ENCODE peak calls at places on chromosome 14, in six cellular contexts. C, X, T, Z, R and Y are unnamed samples.
A peak's percentile ranks its signal among the peaks of the same experiment; 100 is the strongest.

GRCh38 chr14:76870146-76870545 is 43.9 kb downstream of the LRRC74A start:
- DNase-seq in Z (no peak), X (no peak), T (no peak), C (no peak), R (no peak), Y (no peak)

GRCh38 chr14:57199911-57200310 is 68.8 kb downstream of the EXOC5 start:
- DNase-seq in X (peak; percentile 44), Z (peak; percentile 29), C (no peak), R (peak; percentile 82), T (no peak), Y (peak; percentile 46)

GRCh38 chr14:34059925-34060746 is 109.3 kb upstream of the EGLN3 start:
- DNase-seq in T (peak; percentile 19), Z (no peak), R (peak; percentile 65), C (peak; percentile 85), X (peak; percentile 78), Y (no peak)

GRCh38 chr14:99579077-99579836 is 24.8 kb downstream of the CCDC85C start:
- DNase-seq in C (peak; percentile 95), X (no peak), T (no peak), R (no peak), Z (no peak), Y (no peak)

GRCh38 chr14:20622816-20623291 is 18.6 kb downstream of the OR6S1 start:
- DNase-seq in C (no peak), Z (no peak), R (no peak), X (no peak), T (no peak), Y (no peak)

GRCh38 chr14:56580317-56580711 is 716 bp downstream of the TMEM260 start:
- DNase-seq in T (no peak), C (no peak), R (no peak), X (no peak), Z (no peak), Y (no peak)

GRCh38 chr14:37658174-37658573 is 62.7 kb downstream of the TTC6 start:
- DNase-seq in X (no peak), C (no peak), R (no peak), Z (no peak), T (no peak), Y (no peak)

GRCh38 chr14:58430156-58430555 is 2.6 kb downstream of the KIAA0586 start:
- DNase-seq in X (peak; percentile 53), C (no peak), T (no peak), Z (no peak), R (peak; percentile 54), Y (peak; percentile 10)

GRCh38 chr14:65412189-65412846 is at the start of gene FUT8:
- DNase-seq in T (peak; percentile 93), R (peak; percentile 97), C (peak; percentile 98), X (peak; percentile 98), Z (peak; percentile 79), Y (peak; percentile 72)

GRCh38 chr14:106185837-106186233 is 659.5 kb downstream of the TMEM121 start:
- DNase-seq in T (no peak), Z (no peak), C (no peak), X (no peak), R (no peak), Y (no peak)

GRCh38 chr14:93997082-93997481 is at the start of gene CCDC197:
- DNase-seq in R (no peak), X (no peak), T (no peak), C (no peak), Z (no peak), Y (no peak)
- H3K4me3 ChIP-seq in R (no peak within 1 kb of the TSS), X (no peak within 1 kb of the TSS), T (no peak within 1 kb of the TSS), C (no peak within 1 kb of the TSS), Z (no peak within 1 kb of the TSS), Y (no peak within 1 kb of the TSS)

DNA sequence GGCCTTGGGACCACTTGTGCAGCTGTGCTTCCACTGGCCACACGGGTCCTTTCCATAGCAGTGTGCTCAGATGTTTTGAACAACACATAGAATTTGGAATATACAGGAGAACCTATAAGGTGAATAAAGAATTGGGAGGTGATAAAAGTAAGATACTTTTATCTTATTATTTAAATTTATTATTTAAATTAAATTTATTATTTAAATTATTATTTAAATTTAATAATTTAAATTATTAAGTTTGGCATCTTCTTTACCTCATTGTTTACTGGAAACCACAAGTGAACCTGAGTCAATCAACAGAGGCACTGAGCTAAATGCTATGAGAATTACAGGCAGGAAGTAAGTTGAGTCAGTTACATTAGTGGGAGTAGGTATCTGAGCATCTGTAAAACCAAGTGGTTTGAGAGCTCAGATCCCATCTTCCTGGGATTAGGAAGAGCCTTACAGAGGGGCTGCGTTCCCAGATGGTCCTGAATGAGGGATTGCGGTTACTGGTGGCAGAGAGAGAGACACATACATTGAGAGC is 103.1 kb downstream of the ESR2 start:
- DNase-seq in T (no peak), R (no peak), Z (no peak), C (no peak), X (no peak), Y (no peak)
- TF ChIP-seq CTCF in T (no peak), R (no peak), Z (no peak), C (no peak), X (no peak), Y (no peak)

DNA sequence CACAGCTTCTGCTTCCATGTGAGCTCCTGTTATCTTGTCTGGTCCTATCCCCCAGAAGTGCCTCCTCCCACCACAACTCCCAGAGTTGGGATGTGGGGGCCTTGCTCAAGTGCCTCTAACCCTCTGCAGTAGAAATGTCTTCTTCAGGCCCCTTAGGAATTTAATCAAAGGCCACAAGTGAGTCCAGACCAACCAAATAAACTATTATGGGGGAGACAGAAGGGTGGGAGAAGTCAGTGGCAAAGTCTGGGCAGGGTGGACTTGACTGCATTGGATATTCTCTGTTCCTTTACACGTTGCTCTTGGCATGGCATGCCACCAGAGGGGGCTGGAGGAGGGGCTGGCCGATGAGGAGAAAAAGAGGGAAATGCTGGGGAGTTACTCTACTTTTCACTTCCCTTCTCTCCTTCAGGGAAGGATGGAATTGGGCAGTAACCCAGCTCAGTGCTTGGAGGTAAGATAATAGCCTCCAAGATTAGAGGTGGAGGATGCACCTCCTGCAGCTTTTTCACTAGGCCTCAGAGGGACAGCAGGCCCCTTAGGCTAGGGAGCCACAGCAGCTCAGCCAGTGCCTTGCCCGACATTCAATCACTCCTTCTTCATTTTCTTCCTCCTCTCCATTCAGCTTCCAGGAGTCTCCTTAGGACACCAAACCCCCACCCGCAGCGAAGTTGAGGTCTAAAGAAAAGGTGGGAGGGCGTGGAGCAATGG is 1.2 kb upstream of the AP1G2 start:
- DNase-seq in T (no peak), C (no peak), R (peak; percentile 17), X (no peak), Z (no peak), Y (no peak)
- H3K4me3 ChIP-seq in T (no peak overlapping the region), C (no peak overlapping the region), R (no peak overlapping the region), X (no peak overlapping the region), Z (no peak overlapping the region), Y (no peak overlapping the region)

DNA sequence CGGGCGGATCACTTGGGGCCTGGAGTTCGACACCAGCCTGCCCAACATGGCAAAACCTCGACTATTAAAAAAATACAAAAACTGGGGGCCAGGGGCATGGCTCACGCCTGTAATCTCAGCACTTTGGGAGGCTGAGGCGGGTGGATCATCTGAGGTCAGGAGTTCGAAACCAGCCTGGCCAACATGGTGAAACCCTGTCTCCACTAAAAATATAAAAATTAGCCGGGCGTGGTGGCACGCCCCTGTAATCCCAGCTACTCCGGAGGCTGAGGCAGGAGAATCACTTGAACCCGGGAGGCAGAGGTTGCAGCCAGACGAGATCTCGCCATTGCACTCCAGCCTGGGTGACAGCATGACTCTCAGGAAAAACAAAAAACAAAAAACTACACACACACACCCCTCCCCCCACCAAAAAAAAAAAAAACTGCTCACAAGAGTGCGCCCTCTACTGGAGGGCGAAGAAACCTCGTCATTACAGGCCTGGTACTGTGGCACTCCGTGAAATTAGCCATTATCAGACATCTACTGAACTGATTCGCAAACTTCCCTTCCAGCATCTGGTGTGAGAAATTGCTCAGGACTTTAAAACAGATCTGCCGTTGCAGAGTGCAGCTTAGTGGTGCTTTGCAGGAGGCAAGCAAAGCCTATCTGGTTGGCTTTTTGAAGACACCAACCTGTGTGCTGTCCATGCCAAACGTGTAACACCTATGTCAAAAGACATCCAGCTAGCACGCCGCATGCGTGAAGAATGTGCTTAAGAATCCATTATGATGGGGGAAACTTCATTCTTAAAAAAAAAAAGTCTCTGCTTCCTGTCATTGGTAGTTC is 7.7 kb downstream of the PPP1R3E start:
- DNase-seq in X (peak; percentile 70), C (peak; percentile 53), Z (no peak), T (no peak), R (peak; percentile 66), Y (no peak)
- TF ChIP-seq CTCF in X (peak; percentile 91), C (peak; percentile 97), Z (peak; percentile 90), T (peak; percentile 90), R (peak; percentile 90), Y (peak; percentile 61)

DNA sequence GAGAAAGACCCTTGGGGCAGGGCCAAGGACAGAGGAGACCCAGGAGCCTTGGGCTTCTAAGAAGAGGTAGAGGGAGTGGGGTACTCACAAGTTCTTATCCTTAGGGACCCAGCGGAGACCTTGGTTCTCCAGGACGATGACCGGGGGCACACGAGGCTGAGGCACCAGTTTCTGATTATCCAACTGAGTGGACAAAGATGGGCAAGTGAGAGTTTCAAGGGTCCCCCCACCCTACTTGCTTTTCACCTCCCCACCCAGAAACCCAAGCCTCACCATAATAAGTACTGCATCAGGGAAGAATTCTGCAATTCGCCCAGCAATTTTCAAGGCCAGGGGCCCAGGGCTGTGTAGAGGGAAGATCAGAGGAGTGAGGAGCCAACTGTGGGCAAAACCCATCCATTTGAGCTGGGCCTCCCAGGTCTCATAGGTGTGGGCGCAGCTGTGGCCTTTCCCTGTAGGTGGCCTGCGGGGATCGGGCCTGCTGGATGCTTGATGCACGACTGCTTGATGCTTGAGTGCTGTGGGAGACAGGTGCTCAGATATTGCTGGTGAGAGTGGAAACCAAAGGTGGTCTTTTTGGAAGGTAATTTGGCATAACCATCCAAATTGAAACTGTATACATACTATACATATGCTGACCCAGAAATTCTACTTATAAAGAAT is 2.0 kb downstream of the EMC9 start:
- DNase-seq in R (no peak), X (no peak), Z (no peak), C (no peak), T (no peak), Y (no peak)
- H3K4me3 ChIP-seq in R (no peak overlapping the region), X (peak overlapping the region; percentile 70), Z (no peak overlapping the region), C (no peak overlapping the region), T (no peak overlapping the region), Y (no peak overlapping the region)

DNA sequence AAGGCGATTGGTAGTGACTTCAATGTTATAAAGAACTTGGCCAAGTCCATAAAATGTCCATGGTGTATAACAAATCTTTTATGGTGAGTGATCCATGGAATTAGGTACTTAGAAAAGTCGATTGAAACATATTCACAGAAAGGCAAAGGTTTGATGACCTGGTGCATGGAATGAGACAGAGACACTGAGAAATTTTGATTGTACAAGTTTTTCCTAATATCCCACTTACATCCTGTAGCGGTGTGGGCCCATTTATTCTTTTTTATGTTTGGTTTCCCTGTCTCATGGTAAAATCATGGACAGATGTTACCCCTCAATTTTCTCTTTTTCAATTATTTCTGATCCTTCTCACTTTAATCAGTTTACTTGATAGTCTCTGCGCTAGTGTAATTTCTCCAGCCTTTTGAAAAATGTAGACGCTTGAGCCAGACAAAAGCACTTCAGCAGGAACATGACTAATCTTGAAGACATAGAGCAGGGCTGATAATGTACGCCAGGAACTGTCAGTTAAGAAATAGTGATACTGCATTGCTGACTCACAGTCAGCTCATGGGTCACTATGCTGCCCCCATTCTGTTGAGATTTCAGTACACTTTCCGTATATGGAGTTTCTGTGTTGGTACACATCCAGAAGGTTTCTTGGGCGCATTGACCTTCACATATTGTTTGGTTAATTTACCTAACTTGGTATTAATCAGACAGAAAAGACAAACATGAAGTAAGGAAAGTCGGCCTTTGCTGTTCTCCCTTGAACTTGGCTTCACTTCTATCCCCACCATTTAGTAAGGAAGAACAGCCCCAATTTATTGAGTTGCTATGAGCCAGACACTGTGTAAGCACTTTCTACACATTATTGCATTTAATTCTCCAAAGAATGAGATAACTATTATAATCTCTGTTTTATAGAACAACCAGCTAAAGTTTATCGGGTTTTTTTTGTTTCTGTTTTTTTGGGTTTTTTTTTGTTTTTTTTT is 841.7 kb downstream of the DIO2 start:
- DNase-seq in C (no peak), Z (peak; percentile 42), X (peak; percentile 95), T (peak; percentile 62), R (peak; percentile 99), Y (peak; percentile 83)
- TF ChIP-seq CTCF in C (no peak), Z (no peak), X (peak; percentile 17), T (no peak), R (peak; percentile 34), Y (peak; percentile 8)

GRCh38 chr14:68976160-68977067 is 2.7 kb downstream of the ACTN1 start:
- DNase-seq in X (peak; percentile 40), T (no peak), R (peak; percentile 19), C (no peak), Z (no peak), Y (no peak)
- H3K4me3 ChIP-seq in X (no peak overlapping the region), T (peak overlapping the region; percentile 98), R (peak overlapping the region; percentile 96), C (no peak overlapping the region), Z (peak overlapping the region; percentile 95), Y (peak overlapping the region; percentile 98)